ENCODE peak calls at places on chromosomes 12 and 14, in eight cellular contexts. R is SK-N-SH; N is C1 segment of cervical spinal cord; P is stimulated activated CD4-positive, alpha-beta T cell treated with anti-CD3 and anti-CD28 coated beads, TNF-alpha, amount 100 ng/mL, for 48 hours; Z is smooth muscle cell of the brain vasculature; G is foreskin fibroblast; L is non-pigmented ciliary epithelial cell; V is NCI-H1092. E is an unnamed sample.

GRCh38 chr12:96989916-96990315 is 82.9 kb downstream of the NEDD1 start:
- DNase-seq in R (no peak), N (no peak), P (no peak), Z (no peak), G (no peak), L (no peak), V (peak), E (no peak)

GRCh38 chr12:96503971-96504370 is 14.6 kb downstream of the CFAP54 start:
- DNase-seq in R (no peak), N (no peak), P (no peak), Z (no peak), G (peak), L (no peak), V (no peak), E (no peak)

GRCh38 chr12:99059824-99060526 is 414.9 kb downstream of the APAF1 start:
- DNase-seq in R (peak), N (no peak), P (no peak), Z (no peak), G (no peak), L (peak), V (no peak), E (peak)

GRCh38 chr14:100765991-100766390 is 39.3 kb downstream of the DLK1 start:
- DNase-seq in R (no peak), N (no peak), P (no peak), Z (no peak), G (no peak), L (no peak), V (no peak), E (no peak)

GRCh38 chr14:24734917-24735500 is 101.0 kb upstream of the GZMB start:
- DNase-seq in R (peak), N (peak), P (no peak), Z (peak), G (peak), L (peak), V (peak), E (peak)

GRCh38 chr12:113135178-113136127 is at the start of gene RASAL1:
- DNase-seq in R (peak), N (no peak), P (peak), Z (no peak), G (no peak), L (no peak), V (no peak), E (peak)

GRCh38 chr12:19778111-19778688 is 338.9 kb downstream of the AEBP2 start:
- DNase-seq in R (no peak), N (no peak), P (no peak), Z (no peak), G (peak), L (no peak), V (no peak), E (no peak)

GRCh38 chr14:59137256-59137655 is 51.2 kb upstream of the DAAM1 start:
- DNase-seq in R (no peak), N (no peak), P (no peak), Z (no peak), G (no peak), L (no peak), V (no peak), E (no peak)

GRCh38 chr12:78683031-78683430 is 181.5 kb upstream of the SYT1 start:
- DNase-seq in R (no peak), N (no peak), P (no peak), Z (no peak), G (no peak), L (peak), V (no peak), E (peak)

GRCh38 chr14:49950275-49951250 is 57.7 kb downstream of the ARF6 start:
- DNase-seq in R (no peak), N (no peak), P (no peak), Z (no peak), G (no peak), L (no peak), V (no peak), E (no peak)

GRCh38 chr14:36553650-36554260 is 28.7 kb downstream of the NKX2-8 start:
- DNase-seq in R (peak), N (no peak), P (no peak), Z (peak), G (peak), L (peak), V (peak), E (peak)

GRCh38 chr14:86946446-86946845 is 1046.5 kb downstream of the GALC start:
- DNase-seq in R (no peak), N (no peak), P (no peak), Z (no peak), G (no peak), L (no peak), V (no peak), E (no peak)

GRCh38 chr12:53484686-53485567 is 14.3 kb downstream of the MAP3K12 start:
- DNase-seq in R (no peak), N (no peak), P (no peak), Z (no peak), G (peak), L (no peak), V (no peak), E (no peak)

GRCh38 chr12:18578191-18578590 is 159.6 kb downstream of the PLCZ1 start:
- DNase-seq in R (no peak), N (no peak), P (no peak), Z (no peak), G (peak), L (no peak), V (no peak), E (no peak)

GRCh38 chr12:98646165-98646764 is 1.2 kb downstream of the APAF1 start:
- DNase-seq in R (no peak), N (no peak), P (no peak), Z (no peak), G (peak), L (no peak), V (no peak), E (no peak)

GRCh38 chr12:113261847-113262470 is 40.7 kb downstream of the TPCN1 start:
- DNase-seq in R (no peak), N (no peak), P (peak), Z (no peak), G (peak), L (no peak), V (no peak), E (no peak)

GRCh38 chr14:23360496-23360895 is 4.5 kb downstream of the EFS start:
- DNase-seq in R (peak), N (peak), P (no peak), Z (no peak), G (no peak), L (no peak), V (no peak), E (no peak)

GRCh38 chr12:15194947-15195346 is 26.3 kb downstream of the RERG start:
- DNase-seq in R (no peak), N (no peak), P (no peak), Z (no peak), G (no peak), L (no peak), V (no peak), E (no peak)

GRCh38 chr12:59651230-59651920 is 55.5 kb downstream of the SLC16A7 start:
- DNase-seq in R (no peak), N (no peak), P (no peak), Z (no peak), G (peak), L (peak), V (no peak), E (no peak)

GRCh38 chr14:63229330-63230059 is 25.3 kb downstream of the RHOJ start:
- DNase-seq in R (no peak), N (no peak), P (no peak), Z (no peak), G (no peak), L (no peak), V (no peak), E (no peak)

GRCh38 chr14:91127411-91127810 is 13.5 kb downstream of the DGLUCY start:
- DNase-seq in R (no peak), N (no peak), P (no peak), Z (no peak), G (no peak), L (no peak), V (no peak), E (peak)

GRCh38 chr14:104560586-104560945 is 19.0 kb upstream of the C14orf180 start:
- DNase-seq in R (no peak), N (no peak), P (no peak), Z (no peak), G (no peak), L (no peak), V (no peak), E (peak)

GRCh38 chr12:26271889-26272492 is 76.6 kb downstream of the SSPN start:
- DNase-seq in R (no peak), N (peak), P (no peak), Z (peak), G (peak), L (peak), V (no peak), E (no peak)

GRCh38 chr14:94112513-94113060 is 2.1 kb downstream of the IFI27 start:
- DNase-seq in R (no peak), N (no peak), P (no peak), Z (no peak), G (peak), L (no peak), V (no peak), E (no peak)

GRCh38 chr12:30794591-30795409 is 40.0 kb upstream of the CAPRIN2 start:
- DNase-seq in R (no peak), N (no peak), P (no peak), Z (peak), G (peak), L (peak), V (no peak), E (no peak)

GRCh38 chr12:77847060-77847541 is 16.4 kb downstream of the NAV3 start:
- DNase-seq in R (no peak), N (no peak), P (no peak), Z (no peak), G (peak), L (no peak), V (no peak), E (no peak)

GRCh38 chr12:82359115-82359478 is 768 bp downstream of the METTL25 start:
- DNase-seq in R (peak), N (peak), P (no peak), Z (no peak), G (peak), L (no peak), V (no peak), E (no peak)

GRCh38 chr14:85572845-85573244 is 42.9 kb downstream of the FLRT2 start:
- DNase-seq in R (no peak), N (no peak), P (no peak), Z (no peak), G (peak), L (peak), V (no peak), E (no peak)

GRCh38 chr12:29599397-29599796 is 101.9 kb upstream of the OVCH1 start:
- DNase-seq in R (no peak), N (no peak), P (no peak), Z (peak), G (peak), L (no peak), V (no peak), E (no peak)

GRCh38 chr14:52998376-52999010 is 47.6 kb upstream of the FERMT2 start:
- DNase-seq in R (no peak), N (no peak), P (no peak), Z (no peak), G (peak), L (peak), V (no peak), E (no peak)

GRCh38 chr14:27605298-27605697 is 1007.5 kb upstream of the NOVA1 start:
- DNase-seq in R (no peak), N (no peak), P (no peak), Z (no peak), G (no peak), L (no peak), V (no peak), E (no peak)

GRCh38 chr12:13135336-13136178 is 32.1 kb upstream of the GSG1 start:
- DNase-seq in R (no peak), N (peak), P (no peak), Z (peak), G (peak), L (peak), V (no peak), E (no peak)

GRCh38 chr14:99077076-99077843 is 194.7 kb downstream of the BCL11B start:
- DNase-seq in R (no peak), N (no peak), P (no peak), Z (no peak), G (no peak), L (no peak), V (no peak), E (no peak)

GRCh38 chr12:51992246-51992645 is 14.5 kb upstream of the TAMALIN start:
- DNase-seq in R (no peak), N (no peak), P (no peak), Z (no peak), G (no peak), L (no peak), V (no peak), E (no peak)

GRCh38 chr12:20865873-20866272 is 55.4 kb downstream of the SLCO1B3 start:
- DNase-seq in R (no peak), N (no peak), P (no peak), Z (no peak), G (no peak), L (no peak), V (no peak), E (no peak)

GRCh38 chr12:114955414-114956014 is 271.5 kb upstream of the TBX3 start:
- DNase-seq in R (no peak), N (no peak), P (no peak), Z (no peak), G (peak), L (no peak), V (no peak), E (peak)

GRCh38 chr12:96720363-96720705 is 186.7 kb upstream of the NEDD1 start:
- DNase-seq in R (no peak), N (no peak), P (no peak), Z (no peak), G (no peak), L (no peak), V (no peak), E (no peak)